ENCODE peak calls at places on chromosomes 16 and 17, in four cellular contexts. One of them, this sample, is unnamed.

GRCh38 chr16:66523861-66524354 is 26.0 kb downstream of the TK2 start:
- DNase-seq in K562: no peak
- DNase-seq in WTC11: no peak
- DNase-seq in HepG2: no peak
- DNase-seq in this sample: no peak

GRCh38 chr17:19250421-19251141 is 13.4 kb downstream of the EPN2 start:
- DNase-seq in K562: no peak
- DNase-seq in WTC11: no peak
- DNase-seq in HepG2: no peak
- DNase-seq in this sample: no peak

GRCh38 chr16:20175358-20175757 is 101.7 kb upstream of the GPR139 start:
- DNase-seq in K562: no peak
- DNase-seq in WTC11: no peak
- DNase-seq in HepG2: no peak
- DNase-seq in this sample: no peak

GRCh38 chr17:55521193-55521592 is 9.9 kb upstream of the SMIM36 start:
- DNase-seq in K562: no peak
- DNase-seq in WTC11: no peak
- DNase-seq in HepG2: no peak
- DNase-seq in this sample: no peak

GRCh38 chr16:58533751-58534470 is 18.6 kb downstream of the SETD6 start:
- DNase-seq in K562: no peak
- DNase-seq in WTC11: no peak
- DNase-seq in HepG2: no peak
- DNase-seq in this sample: no peak

GRCh38 chr16:7405166-7405565 is 72.5 kb downstream of the RBFOX1 start:
- DNase-seq in K562: peak
- DNase-seq in WTC11: no peak
- DNase-seq in HepG2: peak
- DNase-seq in this sample: no peak

GRCh38 chr16:67661101-67661661 is 421 bp downstream of the PARD6A start:
- DNase-seq in K562: no peak
- DNase-seq in WTC11: peak
- DNase-seq in HepG2: no peak
- DNase-seq in this sample: peak

GRCh38 chr17:7407483-7408231 is at the start of gene NLGN2:
- DNase-seq in K562: no peak
- DNase-seq in WTC11: no peak
- DNase-seq in HepG2: no peak
- DNase-seq in this sample: no peak

GRCh38 chr17:17077861-17078732 is 35.8 kb downstream of the MPRIP start:
- DNase-seq in K562: no peak
- DNase-seq in WTC11: no peak
- DNase-seq in HepG2: peak
- DNase-seq in this sample: no peak

GRCh38 chr16:11379420-11379819 is 34.2 kb downstream of the RMI2 start:
- DNase-seq in K562: no peak
- DNase-seq in WTC11: no peak
- DNase-seq in HepG2: no peak
- DNase-seq in this sample: no peak

GRCh38 chr16:29900888-29901606 is 759 bp downstream of the ASPHD1 start:
- DNase-seq in K562: no peak
- DNase-seq in WTC11: no peak
- DNase-seq in HepG2: no peak
- DNase-seq in this sample: no peak

GRCh38 chr17:33142703-33143299 is 150.3 kb downstream of the ASIC2 start:
- DNase-seq in K562: peak
- DNase-seq in WTC11: peak
- DNase-seq in HepG2: no peak
- DNase-seq in this sample: no peak

GRCh38 chr17:50465171-50465570 is 3.5 kb downstream of the CHAD start:
- DNase-seq in K562: no peak
- DNase-seq in WTC11: no peak
- DNase-seq in HepG2: no peak
- DNase-seq in this sample: no peak

GRCh38 chr17:49341356-49341755 is 20.7 kb downstream of the ZNF652 start:
- DNase-seq in K562: no peak
- DNase-seq in WTC11: no peak
- DNase-seq in HepG2: no peak
- DNase-seq in this sample: no peak

GRCh38 chr16:67944690-67945391 is 921 bp upstream of the LCAT start:
- DNase-seq in K562: no peak
- DNase-seq in WTC11: no peak
- DNase-seq in HepG2: no peak
- DNase-seq in this sample: no peak

GRCh38 chr16:88781140-88782077 is 3.6 kb downstream of the PIEZO1 start:
- DNase-seq in K562: peak
- DNase-seq in WTC11: no peak
- DNase-seq in HepG2: no peak
- DNase-seq in this sample: no peak

GRCh38 chr17:5584383-5584951 is at the start of gene NLRP1:
- DNase-seq in K562: no peak
- DNase-seq in WTC11: no peak
- DNase-seq in HepG2: peak
- DNase-seq in this sample: no peak

GRCh38 chr16:22623351-22623781 is 112.7 kb downstream of the NPIPB5 start:
- DNase-seq in K562: no peak
- DNase-seq in WTC11: no peak
- DNase-seq in HepG2: no peak
- DNase-seq in this sample: no peak

GRCh38 chr17:80912451-80912850 is 79.2 kb upstream of the CHMP6 start:
- DNase-seq in K562: no peak
- DNase-seq in WTC11: peak
- DNase-seq in HepG2: no peak
- DNase-seq in this sample: no peak

GRCh38 chr17:19663097-19663496 is 14.5 kb downstream of the ALDH3A2 start:
- DNase-seq in K562: no peak
- DNase-seq in WTC11: no peak
- DNase-seq in HepG2: no peak
- DNase-seq in this sample: no peak

GRCh38 chr16:20867585-20867984 is 32.6 kb downstream of the DCUN1D3 start:
- DNase-seq in K562: no peak
- DNase-seq in WTC11: no peak
- DNase-seq in HepG2: no peak
- DNase-seq in this sample: no peak

GRCh38 chr17:29748400-29748799 is 125.7 kb upstream of the CORO6 start:
- DNase-seq in K562: no peak
- DNase-seq in WTC11: no peak
- DNase-seq in HepG2: no peak
- DNase-seq in this sample: no peak

GRCh38 chr17:29749045-29749825 is 126.5 kb upstream of the CORO6 start:
- DNase-seq in K562: no peak
- DNase-seq in WTC11: no peak
- DNase-seq in HepG2: no peak
- DNase-seq in this sample: no peak

GRCh38 chr17:29746669-29747068 is 124.0 kb upstream of the CORO6 start:
- DNase-seq in K562: no peak
- DNase-seq in WTC11: no peak
- DNase-seq in HepG2: no peak
- DNase-seq in this sample: no peak

GRCh38 chr17:29744121-29744520 is 121.4 kb upstream of the CORO6 start:
- DNase-seq in K562: no peak
- DNase-seq in WTC11: no peak
- DNase-seq in HepG2: no peak
- DNase-seq in this sample: no peak

DNA sequence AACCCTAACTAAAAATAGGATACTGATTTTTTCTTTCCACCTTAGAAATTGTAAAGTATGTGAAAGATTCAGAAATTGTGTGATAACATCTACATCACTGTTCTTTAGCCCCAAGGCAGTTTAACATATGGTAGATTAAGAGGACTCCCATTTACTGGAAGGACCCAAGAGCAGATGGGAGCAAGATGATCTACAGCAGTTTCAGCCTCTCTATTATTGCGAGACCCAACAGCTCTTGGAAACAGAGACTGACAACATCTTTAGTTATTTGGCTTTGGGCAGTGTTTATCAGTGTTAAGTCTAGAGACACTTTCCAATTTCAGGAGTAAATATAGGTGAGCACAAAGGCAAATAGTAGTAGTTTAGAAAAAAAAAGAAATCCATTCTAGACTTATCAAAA is 124.9 kb upstream of the CORO6 start:
- DNase-seq in K562: no peak
- DNase-seq in WTC11: no peak
- DNase-seq in HepG2: no peak
- DNase-seq in this sample: no peak
- TF ChIP-seq NR3C1 in K562: no peak
- TF ChIP-seq NR3C1 in WTC11: no peak
- TF ChIP-seq NR3C1 in HepG2: no peak
- TF ChIP-seq NR3C1 in this sample: no peak

DNA sequence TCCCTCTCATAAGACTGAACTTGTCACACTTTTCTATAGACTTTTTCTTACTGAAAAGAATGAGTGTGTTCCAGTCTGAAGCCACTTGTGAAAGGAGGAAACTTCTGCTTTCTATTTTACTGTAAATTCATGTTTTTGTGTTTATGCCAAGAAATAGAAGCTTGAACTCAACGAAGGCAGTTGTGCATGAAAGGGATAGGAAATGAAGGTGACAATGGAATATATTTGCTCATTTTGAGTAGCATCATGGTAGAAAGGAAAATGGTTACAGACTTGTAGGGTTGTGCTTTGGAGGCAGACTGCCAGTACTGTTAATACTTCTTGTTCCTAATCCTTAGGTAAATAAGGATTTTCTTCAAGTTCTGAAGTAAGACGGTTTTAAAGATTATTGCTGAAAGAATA is 8.1 kb downstream of the CLTC start:
- DNase-seq in K562: no peak
- DNase-seq in WTC11: no peak
- DNase-seq in HepG2: no peak
- DNase-seq in this sample: no peak
- TF ChIP-seq NR3C1 in K562: no peak
- TF ChIP-seq NR3C1 in WTC11: no peak
- TF ChIP-seq NR3C1 in HepG2: no peak
- TF ChIP-seq NR3C1 in this sample: no peak

GRCh38 chr17:28865946-28866752 is 11.3 kb downstream of the ERAL1 start:
- DNase-seq in K562: peak
- DNase-seq in WTC11: no peak
- DNase-seq in HepG2: no peak
- DNase-seq in this sample: no peak
- TF ChIP-seq NR3C1 in K562: no peak
- TF ChIP-seq NR3C1 in WTC11: no peak
- TF ChIP-seq NR3C1 in HepG2: no peak
- TF ChIP-seq NR3C1 in this sample: no peak

GRCh38 chr17:63116228-63116627 is 150.2 kb downstream of the TANC2 start:
- DNase-seq in K562: peak
- DNase-seq in WTC11: no peak
- DNase-seq in HepG2: peak
- DNase-seq in this sample: peak
- TF ChIP-seq NR3C1 in K562: no peak
- TF ChIP-seq NR3C1 in WTC11: no peak
- TF ChIP-seq NR3C1 in HepG2: no peak
- TF ChIP-seq NR3C1 in this sample: no peak

GRCh38 chr17:77474292-77474988 is 333.7 kb downstream of the SEC14L1 start:
- DNase-seq in K562: no peak
- DNase-seq in WTC11: no peak
- DNase-seq in HepG2: no peak
- DNase-seq in this sample: no peak
- TF ChIP-seq NR3C1 in K562: no peak
- TF ChIP-seq NR3C1 in WTC11: no peak
- TF ChIP-seq NR3C1 in HepG2: no peak
- TF ChIP-seq NR3C1 in this sample: no peak

DNA sequence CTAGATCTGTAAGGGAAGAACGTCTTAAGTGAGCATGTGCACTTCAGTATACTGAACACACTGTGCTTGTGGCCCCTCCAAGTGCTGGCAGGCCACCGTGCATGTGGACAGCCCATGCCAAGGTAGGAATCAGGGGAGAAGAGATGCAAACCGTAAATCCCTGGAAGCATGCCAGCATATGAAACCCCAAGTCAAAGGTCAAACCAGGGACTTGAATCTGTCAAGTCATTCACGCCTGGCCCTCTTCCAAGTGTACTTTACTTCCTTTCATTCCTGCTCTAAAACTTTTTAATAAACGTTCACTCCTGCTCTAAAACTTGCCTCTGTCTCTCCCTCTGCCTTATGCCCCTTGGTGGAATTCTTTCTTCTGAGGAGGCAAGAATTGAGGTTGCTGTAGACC is 2.8 kb upstream of the ATXN2L start:
- DNase-seq in K562: no peak
- DNase-seq in WTC11: no peak
- DNase-seq in HepG2: no peak
- DNase-seq in this sample: no peak
- TF ChIP-seq NR3C1 in K562: no peak
- TF ChIP-seq NR3C1 in WTC11: no peak
- TF ChIP-seq NR3C1 in HepG2: no peak
- TF ChIP-seq NR3C1 in this sample: no peak

GRCh38 chr16:56994311-56994710 is 5.0 kb downstream of the NLRC5 start:
- DNase-seq in K562: no peak
- DNase-seq in WTC11: no peak
- DNase-seq in HepG2: no peak
- DNase-seq in this sample: no peak
- TF ChIP-seq NR3C1 in K562: no peak
- TF ChIP-seq NR3C1 in WTC11: no peak
- TF ChIP-seq NR3C1 in HepG2: no peak
- TF ChIP-seq NR3C1 in this sample: no peak

GRCh38 chr17:61537264-61537771 is 53.7 kb downstream of the NACA2 start:
- DNase-seq in K562: no peak
- DNase-seq in WTC11: no peak
- DNase-seq in HepG2: no peak
- DNase-seq in this sample: no peak

GRCh38 chr17:61533797-61534196 is 57.2 kb downstream of the NACA2 start:
- DNase-seq in K562: no peak
- DNase-seq in WTC11: no peak
- DNase-seq in HepG2: no peak
- DNase-seq in this sample: no peak

GRCh38 chr17:61538480-61538879 is 52.5 kb downstream of the NACA2 start:
- DNase-seq in K562: no peak
- DNase-seq in WTC11: no peak
- DNase-seq in HepG2: no peak
- DNase-seq in this sample: no peak

GRCh38 chr17:61534414-61534813 is 56.6 kb downstream of the NACA2 start:
- DNase-seq in K562: no peak
- DNase-seq in WTC11: no peak
- DNase-seq in HepG2: no peak
- DNase-seq in this sample: no peak

GRCh38 chr17:61536417-61536955 is 54.5 kb downstream of the NACA2 start:
- DNase-seq in K562: no peak
- DNase-seq in WTC11: no peak
- DNase-seq in HepG2: no peak
- DNase-seq in this sample: no peak
- TF ChIP-seq NR3C1 in K562: no peak
- TF ChIP-seq NR3C1 in WTC11: no peak
- TF ChIP-seq NR3C1 in HepG2: no peak
- TF ChIP-seq NR3C1 in this sample: no peak

GRCh38 chr16:57279780-57280638 is 4.5 kb downstream of the PLLP start:
- DNase-seq in K562: no peak
- DNase-seq in WTC11: no peak
- DNase-seq in HepG2: peak
- DNase-seq in this sample: no peak
- TF ChIP-seq NR3C1 in K562: no peak
- TF ChIP-seq NR3C1 in WTC11: no peak
- TF ChIP-seq NR3C1 in HepG2: no peak
- TF ChIP-seq NR3C1 in this sample: no peak

GRCh38 chr17:59844884-59845594 is 47.7 kb downstream of the TUBD1 start:
- DNase-seq in K562: no peak
- DNase-seq in WTC11: no peak
- DNase-seq in HepG2: no peak
- DNase-seq in this sample: peak
- TF ChIP-seq NR3C1 in K562: no peak
- TF ChIP-seq NR3C1 in WTC11: no peak
- TF ChIP-seq NR3C1 in HepG2: no peak
- TF ChIP-seq NR3C1 in this sample: no peak